ENCODE peak calls at places on chromosomes 5 and 9, in eight cellular contexts. L is body of pancreas, Y is OCI-LY7, K is Peyer's patch, D is osteoblast, O is left lung, W is left ventricle myocardium inferior, P is GM23338. A is an unnamed sample.
A peak's percentile ranks its signal among the peaks of the same experiment; 100 is the strongest.

GRCh38 chr9:35816708-35817107 is 1.9 kb upstream of the HINT2 start:
- DNase-seq in L (no peak), Y (no peak), K (no peak), D (no peak), O (no peak), W (no peak), P (peak; percentile 78), A (no peak)

GRCh38 chr9:105309531-105309931 is 65.1 kb downstream of the SLC44A1 start:
- DNase-seq in L (no peak), Y (no peak), K (no peak), D (no peak), O (no peak), W (no peak), P (no peak), A (no peak)

GRCh38 chr9:133712221-133713100 is 25.7 kb downstream of the SARDH start:
- DNase-seq in L (no peak), Y (no peak), K (no peak), D (no peak), O (no peak), W (no peak), P (no peak), A (no peak)

GRCh38 chr9:127549771-127550170 is 62.3 kb upstream of the STXBP1 start:
- DNase-seq in L (no peak), Y (no peak), K (no peak), D (peak; percentile 58), O (no peak), W (no peak), P (no peak), A (no peak)

GRCh38 chr5:14156611-14157493 is 13.7 kb downstream of the TRIO start:
- DNase-seq in L (no peak), Y (peak; percentile 40), K (no peak), D (peak; percentile 86), O (no peak), W (no peak), P (no peak), A (no peak)

GRCh38 chr5:9347541-9348295 is 198.2 kb downstream of the SEMA5A start:
- DNase-seq in L (no peak), Y (no peak), K (no peak), D (no peak), O (no peak), W (no peak), P (no peak), A (no peak)

GRCh38 chr9:104810421-104811339 is 46.8 kb downstream of the NIPSNAP3B start:
- DNase-seq in L (peak; percentile 78), Y (no peak), K (no peak), D (no peak), O (no peak), W (no peak), P (peak; percentile 22), A (no peak)

GRCh38 chr5:112174959-112175594 is 244.0 kb downstream of the EPB41L4A start:
- DNase-seq in L (peak; percentile 21), Y (peak; percentile 81), K (peak; percentile 55), D (peak; percentile 36), O (no peak), W (no peak), P (peak; percentile 89), A (no peak)

GRCh38 chr9:14824481-14824880 is 85.7 kb downstream of the FREM1 start:
- DNase-seq in L (no peak), Y (peak; percentile 3), K (no peak), D (no peak), O (no peak), W (no peak), P (no peak), A (no peak)

GRCh38 chr5:160263326-160263850 is 34.1 kb downstream of the FABP6 start:
- DNase-seq in L (no peak), Y (no peak), K (no peak), D (no peak), O (no peak), W (no peak), P (no peak), A (no peak)

GRCh38 chr5:7412369-7412768 is 16.4 kb downstream of the ADCY2 start:
- DNase-seq in L (no peak), Y (no peak), K (no peak), D (no peak), O (no peak), W (no peak), P (no peak), A (no peak)

GRCh38 chr9:121483049-121483448 is 16.6 kb downstream of the GGTA1 start:
- DNase-seq in L (no peak), Y (no peak), K (no peak), D (peak; percentile 67), O (peak; percentile 47), W (no peak), P (no peak), A (no peak)

GRCh38 chr5:168165977-168166376 is 125.5 kb upstream of the WWC1 start:
- DNase-seq in L (no peak), Y (no peak), K (no peak), D (no peak), O (no peak), W (no peak), P (no peak), A (no peak)

GRCh38 chr5:139851558-139851957 is 56.0 kb downstream of the PSD2 start:
- DNase-seq in L (no peak), Y (no peak), K (no peak), D (no peak), O (no peak), W (no peak), P (no peak), A (no peak)

GRCh38 chr9:130539473-130540223 is 39.7 kb upstream of the FUBP3 start:
- DNase-seq in L (no peak), Y (no peak), K (no peak), D (no peak), O (no peak), W (no peak), P (no peak), A (no peak)

GRCh38 chr9:128898382-128898781 is 16.4 kb downstream of the LRRC8A start:
- DNase-seq in L (no peak), Y (no peak), K (no peak), D (peak; percentile 26), O (no peak), W (no peak), P (no peak), A (no peak)

DNA sequence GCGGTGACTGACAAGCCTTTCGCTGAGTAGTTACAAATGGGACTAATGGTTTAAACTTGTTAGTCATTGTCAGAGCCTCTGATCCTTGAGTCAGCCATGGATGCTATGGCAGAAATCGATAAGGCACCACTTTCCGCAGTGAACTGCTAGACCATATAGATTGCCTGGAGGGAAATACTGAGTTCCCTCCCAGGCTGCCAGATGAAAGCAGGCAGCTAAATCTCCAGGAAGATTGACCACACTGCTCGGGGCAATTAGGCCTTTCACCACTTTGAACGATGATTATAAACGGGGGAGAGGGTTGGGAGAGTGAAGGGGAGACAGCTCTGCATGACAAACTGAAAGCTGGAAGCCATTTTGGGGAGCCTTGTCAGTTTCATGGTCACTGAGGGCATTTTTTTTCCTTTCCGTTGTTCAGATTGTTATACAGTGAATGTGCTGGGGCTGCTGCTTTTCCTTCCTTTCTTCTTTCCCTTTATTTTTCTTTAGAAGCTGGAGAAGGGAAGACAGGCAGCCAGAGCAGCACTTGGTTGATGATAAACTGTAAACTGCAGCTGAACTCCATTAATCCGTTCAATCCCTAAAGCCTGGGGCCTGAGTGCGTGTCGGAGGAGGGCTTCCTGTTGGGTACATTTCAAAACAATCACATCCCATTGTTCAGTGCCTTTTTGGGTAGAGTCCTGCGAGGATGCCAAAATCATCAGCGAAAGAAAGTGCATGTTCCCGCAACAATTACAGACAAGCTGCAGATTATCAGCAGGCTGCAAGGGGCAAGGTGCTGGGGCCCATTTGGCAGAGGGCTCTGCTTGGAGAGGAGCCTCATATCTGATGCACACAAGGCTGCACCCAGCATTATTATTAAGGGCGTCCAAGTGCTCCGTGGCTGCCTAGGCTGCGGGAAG is 308.4 kb downstream of the PSAT1 start:
- DNase-seq in L (no peak), Y (no peak), K (no peak), D (no peak), O (no peak), W (no peak), P (peak; percentile 8), A (no peak)
- H3K36me3 ChIP-seq in L (no peaks in the 10 kb centered on the region), Y (no peaks in the 10 kb centered on the region), K (no peaks in the 10 kb centered on the region), D (no peaks in the 10 kb centered on the region), O (no peaks in the 10 kb centered on the region), W (no peaks in the 10 kb centered on the region), P (no peaks in the 10 kb centered on the region), A (no peaks in the 10 kb centered on the region)

GRCh38 chr9:137430723-137431415 is 7.7 kb downstream of the NOXA1 start:
- DNase-seq in L (no peak), Y (no peak), K (no peak), D (no peak), O (no peak), W (no peak), P (no peak), A (no peak)
- H3K4me1 ChIP-seq in L (peaks cover 13% of the 10 kb centered on the region), Y (peaks cover 18% of the 10 kb centered on the region), K (peaks cover 19% of the 10 kb centered on the region), D (peaks cover 3% of the 10 kb centered on the region), O (no peaks in the 10 kb centered on the region), W (peaks cover 2% of the 10 kb centered on the region), P (no peaks in the 10 kb centered on the region), A (peaks cover 2% of the 10 kb centered on the region)

GRCh38 chr5:84861306-84861705 is 476.6 kb upstream of the EDIL3 start:
- DNase-seq in L (no peak), Y (no peak), K (no peak), D (no peak), O (no peak), W (no peak), P (no peak), A (no peak)

GRCh38 chr5:84862132-84862531 is 477.5 kb upstream of the EDIL3 start:
- DNase-seq in L (no peak), Y (peak; percentile 1), K (no peak), D (no peak), O (no peak), W (no peak), P (peak; percentile 70), A (no peak)

GRCh38 chr5:84859056-84859455 is 474.4 kb upstream of the EDIL3 start:
- DNase-seq in L (no peak), Y (no peak), K (no peak), D (no peak), O (no peak), W (no peak), P (no peak), A (no peak)

DNA sequence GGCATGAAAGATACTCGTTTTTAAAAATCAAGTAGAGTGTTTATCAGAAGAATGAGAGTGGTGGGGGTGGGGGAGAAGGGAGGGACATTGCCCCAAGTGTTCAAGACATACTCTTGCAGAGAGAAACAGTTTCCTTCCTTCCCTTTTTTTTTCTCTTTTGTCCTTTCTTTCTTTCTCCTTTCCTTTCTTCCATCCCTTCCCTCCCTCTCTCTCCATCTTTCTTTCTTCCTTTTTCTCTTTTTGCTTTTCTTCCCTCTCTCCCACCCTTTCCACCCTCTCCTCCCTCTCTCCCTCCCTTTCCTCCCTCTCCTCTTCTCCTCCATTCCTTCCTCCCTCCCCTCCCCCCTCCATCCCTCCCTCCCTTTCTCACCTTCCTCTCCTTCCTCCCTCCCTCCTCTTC is 478.3 kb upstream of the EDIL3 start:
- DNase-seq in L (no peak), Y (no peak), K (no peak), D (no peak), O (no peak), W (no peak), P (no peak), A (no peak)
- TF ChIP-seq CTCF in L (no peak), Y (no peak), K (no peak), D (no peak), O (no peak), W (no peak), P (no peak), A (no peak)

DNA sequence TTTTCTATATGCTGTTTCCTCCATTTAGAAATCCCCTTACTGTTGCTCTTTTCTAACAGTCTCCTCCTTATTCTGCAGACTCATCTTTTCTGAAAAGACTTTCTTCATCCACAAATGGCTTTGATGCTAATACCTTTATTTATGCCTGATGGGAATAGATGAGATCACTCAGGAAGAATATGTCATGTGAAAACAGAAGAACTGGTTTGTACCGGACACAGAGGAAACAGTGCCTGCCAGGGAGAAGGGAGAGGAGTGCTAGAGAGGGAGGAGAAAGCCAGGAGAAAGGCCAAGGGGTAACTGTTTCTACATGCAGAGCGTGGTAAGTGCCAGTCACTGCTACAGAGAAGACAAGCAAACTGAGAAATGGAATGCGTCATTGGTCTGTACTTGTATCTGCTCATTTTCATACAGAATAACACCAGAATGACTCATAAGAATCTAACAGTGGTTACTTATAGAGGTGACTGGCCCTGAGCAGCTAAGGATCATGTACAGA is 45.9 kb upstream of the PJA2 start:
- DNase-seq in L (no peak), Y (no peak), K (no peak), D (peak; percentile 90), O (peak; percentile 48), W (no peak), P (no peak), A (peak; percentile 1)
- H3K36me3 ChIP-seq in L (no peaks in the 10 kb centered on the region), Y (no peaks in the 10 kb centered on the region), K (no peaks in the 10 kb centered on the region), D (no peaks in the 10 kb centered on the region), O (no peaks in the 10 kb centered on the region), W (no peaks in the 10 kb centered on the region), P (peaks cover 4% of the 10 kb centered on the region), A (no peaks in the 10 kb centered on the region)